ENCODE peak calls at places on chromosomes 11 and 22, in four cellular contexts. One of them, this sample, is unnamed.

GRCh38 chr11:118310271-118310670 is 5.7 kb downstream of the CD3E start:
- DNase-seq in K562: no peak
- DNase-seq in SK-N-SH: no peak
- DNase-seq in HepG2: no peak
- DNase-seq in this sample: no peak

GRCh38 chr11:92790376-92790775 is 179.1 kb upstream of the MTNR1B start:
- DNase-seq in K562: no peak
- DNase-seq in SK-N-SH: no peak
- DNase-seq in HepG2: no peak
- DNase-seq in this sample: no peak

GRCh38 chr11:133560467-133560866 is 28.2 kb upstream of the OPCML start:
- DNase-seq in K562: no peak
- DNase-seq in SK-N-SH: no peak
- DNase-seq in HepG2: no peak
- DNase-seq in this sample: no peak

GRCh38 chr11:100584201-100584600 is 102.9 kb upstream of the ARHGAP42 start:
- DNase-seq in K562: no peak
- DNase-seq in SK-N-SH: no peak
- DNase-seq in HepG2: no peak
- DNase-seq in this sample: no peak

GRCh38 chr22:32723632-32724031 is 77.9 kb upstream of the TIMP3 start:
- DNase-seq in K562: peak
- DNase-seq in SK-N-SH: no peak
- DNase-seq in HepG2: no peak
- DNase-seq in this sample: peak

GRCh38 chr11:15933896-15934625 is 422.3 kb downstream of the SOX6 start:
- DNase-seq in K562: no peak
- DNase-seq in SK-N-SH: no peak
- DNase-seq in HepG2: no peak
- DNase-seq in this sample: no peak

GRCh38 chr22:46290121-46290842 is 6.4 kb upstream of the GTSE1 start:
- DNase-seq in K562: no peak
- DNase-seq in SK-N-SH: no peak
- DNase-seq in HepG2: no peak
- DNase-seq in this sample: no peak

GRCh38 chr11:17719028-17719939 is at the start of gene MYOD1:
- DNase-seq in K562: no peak
- DNase-seq in SK-N-SH: peak
- DNase-seq in HepG2: no peak
- DNase-seq in this sample: no peak

GRCh38 chr11:123461164-123461563 is 31.1 kb downstream of the GRAMD1B start:
- DNase-seq in K562: no peak
- DNase-seq in SK-N-SH: peak
- DNase-seq in HepG2: no peak
- DNase-seq in this sample: no peak

GRCh38 chr11:61068581-61068980 is 33.7 kb upstream of the CD5 start:
- DNase-seq in K562: no peak
- DNase-seq in SK-N-SH: no peak
- DNase-seq in HepG2: no peak
- DNase-seq in this sample: no peak

GRCh38 chr22:45922661-45923060 is 54.3 kb downstream of the WNT7B start:
- DNase-seq in K562: no peak
- DNase-seq in SK-N-SH: no peak
- DNase-seq in HepG2: no peak
- DNase-seq in this sample: no peak

GRCh38 chr22:25380141-25380747 is 160.8 kb downstream of the CRYBB2 start:
- DNase-seq in K562: no peak
- DNase-seq in SK-N-SH: no peak
- DNase-seq in HepG2: no peak
- DNase-seq in this sample: no peak

GRCh38 chr22:19902245-19902699 is 39.3 kb upstream of the COMT start:
- DNase-seq in K562: no peak
- DNase-seq in SK-N-SH: no peak
- DNase-seq in HepG2: peak
- DNase-seq in this sample: no peak

GRCh38 chr11:100586346-100587101 is 100.6 kb upstream of the ARHGAP42 start:
- DNase-seq in K562: no peak
- DNase-seq in SK-N-SH: no peak
- DNase-seq in HepG2: no peak
- DNase-seq in this sample: no peak

GRCh38 chr11:134275534-134276395 is at the start of gene GLB1L3:
- DNase-seq in K562: peak
- DNase-seq in SK-N-SH: peak
- DNase-seq in HepG2: no peak
- DNase-seq in this sample: no peak

GRCh38 chr22:46012182-46012880 is 35.4 kb upstream of the WNT7B start:
- DNase-seq in K562: no peak
- DNase-seq in SK-N-SH: peak
- DNase-seq in HepG2: no peak
- DNase-seq in this sample: no peak

GRCh38 chr22:40509401-40510134 is 127.0 kb downstream of the MRTFA start:
- DNase-seq in K562: no peak
- DNase-seq in SK-N-SH: no peak
- DNase-seq in HepG2: no peak
- DNase-seq in this sample: no peak

GRCh38 chr11:37525336-37525735 is 927.3 kb upstream of the RAG2 start:
- DNase-seq in K562: no peak
- DNase-seq in SK-N-SH: no peak
- DNase-seq in HepG2: no peak
- DNase-seq in this sample: no peak

GRCh38 chr11:61477734-61478148 is 30.8 kb upstream of the LRRC10B start:
- DNase-seq in K562: peak
- DNase-seq in SK-N-SH: peak
- DNase-seq in HepG2: no peak
- DNase-seq in this sample: no peak

GRCh38 chr11:63586451-63587166 is 23.4 kb upstream of the PLAAT2 start:
- DNase-seq in K562: no peak
- DNase-seq in SK-N-SH: no peak
- DNase-seq in HepG2: peak
- DNase-seq in this sample: no peak

GRCh38 chr22:31852691-31853370 is 91.5 kb upstream of the YWHAH start:
- DNase-seq in K562: no peak
- DNase-seq in SK-N-SH: no peak
- DNase-seq in HepG2: no peak
- DNase-seq in this sample: no peak

GRCh38 chr11:107275632-107276031 is 182.0 kb downstream of the CWF19L2 start:
- DNase-seq in K562: no peak
- DNase-seq in SK-N-SH: no peak
- DNase-seq in HepG2: no peak
- DNase-seq in this sample: no peak

GRCh38 chr11:69880803-69881445 is 61.7 kb upstream of the FGF3 start:
- DNase-seq in K562: no peak
- DNase-seq in SK-N-SH: no peak
- DNase-seq in HepG2: no peak
- DNase-seq in this sample: no peak

GRCh38 chr11:12184696-12185095 is 74.3 kb downstream of the MICAL2 start:
- DNase-seq in K562: no peak
- DNase-seq in SK-N-SH: no peak
- DNase-seq in HepG2: no peak
- DNase-seq in this sample: no peak

GRCh38 chr11:129365816-129366215 is 9.8 kb upstream of the BARX2 start:
- DNase-seq in K562: no peak
- DNase-seq in SK-N-SH: no peak
- DNase-seq in HepG2: no peak
- DNase-seq in this sample: no peak

GRCh38 chr11:70078796-70079616 is 889 bp downstream of the ANO1 start:
- DNase-seq in K562: no peak
- DNase-seq in SK-N-SH: peak
- DNase-seq in HepG2: no peak
- DNase-seq in this sample: no peak

GRCh38 chr11:112270551-112271180 is 10.0 kb upstream of the PLET1 start:
- DNase-seq in K562: peak
- DNase-seq in SK-N-SH: no peak
- DNase-seq in HepG2: no peak
- DNase-seq in this sample: no peak

GRCh38 chr11:32188785-32189184 is 97.9 kb downstream of the RCN1 start:
- DNase-seq in K562: peak
- DNase-seq in SK-N-SH: no peak
- DNase-seq in HepG2: no peak
- DNase-seq in this sample: no peak

GRCh38 chr11:45379162-45379863 is 93.2 kb upstream of the SYT13 start:
- DNase-seq in K562: no peak
- DNase-seq in SK-N-SH: no peak
- DNase-seq in HepG2: no peak
- DNase-seq in this sample: no peak

GRCh38 chr11:81444306-81444705 is 1289.4 kb downstream of the FAM181B start:
- DNase-seq in K562: no peak
- DNase-seq in SK-N-SH: no peak
- DNase-seq in HepG2: no peak
- DNase-seq in this sample: no peak

GRCh38 chr22:50146440-50147228 is 23.9 kb upstream of the PANX2 start:
- DNase-seq in K562: peak
- DNase-seq in SK-N-SH: peak
- DNase-seq in HepG2: peak
- DNase-seq in this sample: no peak

GRCh38 chr11:134223066-134223465 is 701 bp downstream of the NCAPD3 start:
- DNase-seq in K562: no peak
- DNase-seq in SK-N-SH: no peak
- DNase-seq in HepG2: no peak
- DNase-seq in this sample: no peak

GRCh38 chr22:45112136-45112879 is 51.4 kb upstream of the NUP50 start:
- DNase-seq in K562: no peak
- DNase-seq in SK-N-SH: no peak
- DNase-seq in HepG2: no peak
- DNase-seq in this sample: no peak

GRCh38 chr11:7278314-7278917 is 26.7 kb downstream of the SYT9 start:
- DNase-seq in K562: peak
- DNase-seq in SK-N-SH: peak
- DNase-seq in HepG2: peak
- DNase-seq in this sample: no peak
- TF ChIP-seq FOXM1 in K562: no peak
- TF ChIP-seq FOXM1 in SK-N-SH: no peak
- TF ChIP-seq FOXM1 in HepG2: no peak
- TF ChIP-seq FOXM1 in this sample: no peak

GRCh38 chr11:31139479-31139878 is 230.1 kb downstream of the DCDC1 start:
- DNase-seq in K562: no peak
- DNase-seq in SK-N-SH: no peak
- DNase-seq in HepG2: no peak
- DNase-seq in this sample: no peak

DNA sequence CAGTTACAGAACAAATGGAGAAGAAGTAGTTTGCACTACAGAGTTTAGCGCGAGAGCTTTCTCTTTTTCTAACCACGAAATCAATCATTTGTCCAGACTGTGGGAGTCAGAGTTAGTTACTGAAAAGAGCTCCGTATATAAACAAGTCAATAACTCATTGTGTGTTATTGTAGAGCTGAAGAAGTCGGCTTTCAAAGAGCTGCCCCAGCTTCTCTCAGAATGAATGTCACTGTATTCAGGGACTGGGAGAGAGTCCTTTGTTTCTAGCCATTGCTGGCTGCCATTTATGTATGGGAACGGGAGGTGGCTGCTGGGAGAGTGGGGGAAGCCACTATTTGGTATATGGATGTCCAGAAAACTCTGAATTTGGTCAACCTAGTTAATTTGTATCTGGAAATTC is 227.7 kb downstream of the DCDC1 start:
- DNase-seq in K562: no peak
- DNase-seq in SK-N-SH: no peak
- DNase-seq in HepG2: no peak
- DNase-seq in this sample: no peak
- TF ChIP-seq POLR2AphosphoS5 in K562: no peak
- TF ChIP-seq POLR2AphosphoS5 in SK-N-SH: no peak
- TF ChIP-seq POLR2AphosphoS5 in HepG2: no peak
- TF ChIP-seq POLR2AphosphoS5 in this sample: no peak

GRCh38 chr11:116646191-116646590 is 126.6 kb downstream of the BUD13 start:
- DNase-seq in K562: no peak
- DNase-seq in SK-N-SH: no peak
- DNase-seq in HepG2: no peak
- DNase-seq in this sample: no peak

GRCh38 chr11:116642902-116643301 is 129.9 kb downstream of the BUD13 start:
- DNase-seq in K562: no peak
- DNase-seq in SK-N-SH: no peak
- DNase-seq in HepG2: no peak
- DNase-seq in this sample: no peak

GRCh38 chr11:116644948-116645305 is 127.9 kb downstream of the BUD13 start:
- DNase-seq in K562: no peak
- DNase-seq in SK-N-SH: no peak
- DNase-seq in HepG2: peak
- DNase-seq in this sample: no peak

GRCh38 chr11:116643521-116643920 is 129.3 kb downstream of the BUD13 start:
- DNase-seq in K562: no peak
- DNase-seq in SK-N-SH: no peak
- DNase-seq in HepG2: no peak
- DNase-seq in this sample: no peak

DNA sequence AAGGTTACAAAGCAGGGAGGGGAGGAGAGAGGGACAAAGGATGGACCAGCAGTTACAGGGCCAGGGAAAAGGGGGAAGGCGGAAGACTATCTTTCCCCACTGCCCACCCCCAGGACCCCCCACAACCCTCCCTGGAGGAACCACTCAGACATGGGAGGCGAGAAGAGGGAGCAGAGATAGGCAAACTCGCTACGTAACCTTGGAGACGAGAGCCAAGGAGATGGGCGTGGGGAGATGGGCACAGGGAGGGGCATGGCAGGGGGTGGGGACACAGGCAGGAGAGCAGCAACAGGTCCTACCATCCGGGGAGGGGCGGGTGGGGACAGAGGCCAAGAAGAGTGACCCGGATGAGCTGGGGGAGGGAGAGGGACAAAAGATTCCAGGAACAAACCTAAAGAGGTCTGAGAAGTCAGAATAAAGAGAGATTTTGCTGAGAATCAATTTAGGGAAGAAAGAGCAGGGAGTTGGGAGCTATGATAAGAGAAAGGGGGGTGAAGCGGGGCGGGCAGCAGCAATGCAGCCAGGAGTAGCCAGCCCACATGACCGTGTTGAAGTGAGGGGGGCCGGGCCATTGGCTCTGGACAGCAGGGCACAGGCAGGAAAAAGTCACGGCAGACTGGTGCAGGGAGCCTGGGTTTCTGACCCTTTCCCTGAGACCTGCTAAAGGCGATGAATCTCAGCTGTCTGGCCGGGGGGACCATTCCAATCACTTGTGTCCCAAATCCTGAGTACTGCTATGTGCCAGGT is 128.4 kb downstream of the BUD13 start:
- DNase-seq in K562: no peak
- DNase-seq in SK-N-SH: peak
- DNase-seq in HepG2: no peak
- DNase-seq in this sample: no peak
- TF ChIP-seq FOXM1 in K562: no peak
- TF ChIP-seq FOXM1 in SK-N-SH: no peak
- TF ChIP-seq FOXM1 in HepG2: no peak
- TF ChIP-seq FOXM1 in this sample: no peak

DNA sequence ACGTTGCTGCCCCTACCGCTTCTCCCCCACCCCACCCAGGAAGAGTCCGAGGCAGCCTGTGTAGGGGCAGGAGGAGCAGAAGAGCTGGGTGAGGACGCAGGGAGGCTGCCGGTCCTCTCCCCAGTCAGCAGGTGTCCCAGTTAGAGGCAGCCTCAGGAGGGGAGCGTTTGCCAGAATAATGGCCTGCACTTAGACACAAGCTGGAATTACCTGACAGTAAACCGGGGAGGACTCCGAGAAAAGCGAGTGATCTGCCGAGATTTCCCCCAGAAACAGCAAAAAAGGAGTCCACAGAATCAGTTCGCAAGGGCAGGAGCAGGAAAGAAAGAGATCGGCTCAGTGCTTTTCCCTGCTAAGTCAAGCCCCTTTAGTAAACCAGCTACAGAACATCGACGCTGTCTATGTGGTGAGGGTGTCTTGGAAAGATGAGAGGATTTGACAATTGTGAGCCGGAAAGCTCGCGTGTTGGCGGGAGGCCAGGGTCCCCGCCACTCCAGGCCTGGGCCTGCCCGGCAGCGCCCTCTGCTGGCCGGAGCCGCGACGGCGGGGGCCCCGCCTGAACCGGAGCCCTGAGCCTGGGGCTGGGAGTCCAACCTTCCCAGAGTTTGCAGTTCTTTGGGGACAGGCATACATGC is 17.7 kb upstream of the THRSP start:
- DNase-seq in K562: peak
- DNase-seq in SK-N-SH: peak
- DNase-seq in HepG2: peak
- DNase-seq in this sample: no peak
- TF ChIP-seq POLR2AphosphoS5 in K562: no peak
- TF ChIP-seq POLR2AphosphoS5 in SK-N-SH: peak
- TF ChIP-seq POLR2AphosphoS5 in HepG2: no peak
- TF ChIP-seq POLR2AphosphoS5 in this sample: peak